ENCODE peak calls at places on chromosomes 3 and 15, in five cellular contexts. One of them, this sample, is unnamed.

GRCh38 chr3:76841750-76842149 is 198.1 kb upstream of the ROBO2 start:
- DNase-seq in stromal cell of bone marrow: no peak
- DNase-seq in C1 segment of cervical spinal cord: no peak
- DNase-seq in activated CD4-positive, CD25-positive, alpha-beta regulatory T cell: no peak
- DNase-seq in CD4-positive, alpha-beta T cell: no peak
- DNase-seq in this sample: no peak

GRCh38 chr15:64634576-64635485 is 140.6 kb downstream of the RBPMS2 start:
- DNase-seq in stromal cell of bone marrow: no peak
- DNase-seq in C1 segment of cervical spinal cord: no peak
- DNase-seq in activated CD4-positive, CD25-positive, alpha-beta regulatory T cell: no peak
- DNase-seq in CD4-positive, alpha-beta T cell: no peak
- DNase-seq in this sample: no peak

GRCh38 chr3:100554373-100554676 is 55.1 kb upstream of the ADGRG7 start:
- DNase-seq in stromal cell of bone marrow: no peak
- DNase-seq in C1 segment of cervical spinal cord: no peak
- DNase-seq in activated CD4-positive, CD25-positive, alpha-beta regulatory T cell: no peak
- DNase-seq in CD4-positive, alpha-beta T cell: no peak
- DNase-seq in this sample: no peak

GRCh38 chr3:10817506-10817905 is 1.5 kb downstream of the SLC6A11 start:
- DNase-seq in stromal cell of bone marrow: no peak
- DNase-seq in C1 segment of cervical spinal cord: peak
- DNase-seq in activated CD4-positive, CD25-positive, alpha-beta regulatory T cell: no peak
- DNase-seq in CD4-positive, alpha-beta T cell: no peak
- DNase-seq in this sample: no peak

GRCh38 chr3:16474304-16474703 is 39.2 kb downstream of the RFTN1 start:
- DNase-seq in stromal cell of bone marrow: no peak
- DNase-seq in C1 segment of cervical spinal cord: no peak
- DNase-seq in activated CD4-positive, CD25-positive, alpha-beta regulatory T cell: no peak
- DNase-seq in CD4-positive, alpha-beta T cell: no peak
- DNase-seq in this sample: no peak

GRCh38 chr3:131704084-131704483 is 201.3 kb upstream of the MRPL3 start:
- DNase-seq in stromal cell of bone marrow: no peak
- DNase-seq in C1 segment of cervical spinal cord: no peak
- DNase-seq in activated CD4-positive, CD25-positive, alpha-beta regulatory T cell: no peak
- DNase-seq in CD4-positive, alpha-beta T cell: no peak
- DNase-seq in this sample: no peak

GRCh38 chr3:18424862-18425640 is at the start of gene SATB1:
- DNase-seq in stromal cell of bone marrow: peak
- DNase-seq in C1 segment of cervical spinal cord: peak
- DNase-seq in activated CD4-positive, CD25-positive, alpha-beta regulatory T cell: peak
- DNase-seq in CD4-positive, alpha-beta T cell: peak
- DNase-seq in this sample: peak

GRCh38 chr15:82847703-82848102 is 38.3 kb downstream of the WHAMM start:
- DNase-seq in stromal cell of bone marrow: no peak
- DNase-seq in C1 segment of cervical spinal cord: no peak
- DNase-seq in activated CD4-positive, CD25-positive, alpha-beta regulatory T cell: no peak
- DNase-seq in CD4-positive, alpha-beta T cell: no peak
- DNase-seq in this sample: no peak

GRCh38 chr3:127706312-127706711 is 33.6 kb downstream of the ABTB1 start:
- DNase-seq in stromal cell of bone marrow: no peak
- DNase-seq in C1 segment of cervical spinal cord: no peak
- DNase-seq in activated CD4-positive, CD25-positive, alpha-beta regulatory T cell: no peak
- DNase-seq in CD4-positive, alpha-beta T cell: no peak
- DNase-seq in this sample: no peak

GRCh38 chr3:13648744-13649096 is 99.8 kb downstream of the FBLN2 start:
- DNase-seq in stromal cell of bone marrow: no peak
- DNase-seq in C1 segment of cervical spinal cord: no peak
- DNase-seq in activated CD4-positive, CD25-positive, alpha-beta regulatory T cell: no peak
- DNase-seq in CD4-positive, alpha-beta T cell: no peak
- DNase-seq in this sample: no peak

GRCh38 chr3:189096092-189096491 is 75.7 kb upstream of the TPRG1 start:
- DNase-seq in stromal cell of bone marrow: no peak
- DNase-seq in C1 segment of cervical spinal cord: no peak
- DNase-seq in activated CD4-positive, CD25-positive, alpha-beta regulatory T cell: no peak
- DNase-seq in CD4-positive, alpha-beta T cell: no peak
- DNase-seq in this sample: no peak

GRCh38 chr15:90837052-90837621 is 31.3 kb upstream of the FURIN start:
- DNase-seq in stromal cell of bone marrow: no peak
- DNase-seq in C1 segment of cervical spinal cord: no peak
- DNase-seq in activated CD4-positive, CD25-positive, alpha-beta regulatory T cell: no peak
- DNase-seq in CD4-positive, alpha-beta T cell: no peak
- DNase-seq in this sample: no peak

GRCh38 chr15:81940467-81941451 is 105.1 kb downstream of the MEX3B start:
- DNase-seq in stromal cell of bone marrow: peak
- DNase-seq in C1 segment of cervical spinal cord: no peak
- DNase-seq in activated CD4-positive, CD25-positive, alpha-beta regulatory T cell: no peak
- DNase-seq in CD4-positive, alpha-beta T cell: no peak
- DNase-seq in this sample: no peak

GRCh38 chr3:196288141-196288460 is 575 bp upstream of the PCYT1A start:
- DNase-seq in stromal cell of bone marrow: no peak
- DNase-seq in C1 segment of cervical spinal cord: no peak
- DNase-seq in activated CD4-positive, CD25-positive, alpha-beta regulatory T cell: no peak
- DNase-seq in CD4-positive, alpha-beta T cell: no peak
- DNase-seq in this sample: no peak

GRCh38 chr3:123582315-123582714 is 2.5 kb downstream of the HACD2 start:
- DNase-seq in stromal cell of bone marrow: no peak
- DNase-seq in C1 segment of cervical spinal cord: no peak
- DNase-seq in activated CD4-positive, CD25-positive, alpha-beta regulatory T cell: no peak
- DNase-seq in CD4-positive, alpha-beta T cell: no peak
- DNase-seq in this sample: no peak

GRCh38 chr3:146577662-146578061 is 27.5 kb downstream of the PLSCR5 start:
- DNase-seq in stromal cell of bone marrow: peak
- DNase-seq in C1 segment of cervical spinal cord: no peak
- DNase-seq in activated CD4-positive, CD25-positive, alpha-beta regulatory T cell: no peak
- DNase-seq in CD4-positive, alpha-beta T cell: no peak
- DNase-seq in this sample: no peak

GRCh38 chr3:177451940-177452484 is 254.7 kb upstream of the TBL1XR1 start:
- DNase-seq in stromal cell of bone marrow: peak
- DNase-seq in C1 segment of cervical spinal cord: no peak
- DNase-seq in activated CD4-positive, CD25-positive, alpha-beta regulatory T cell: no peak
- DNase-seq in CD4-positive, alpha-beta T cell: no peak
- DNase-seq in this sample: no peak

GRCh38 chr3:122299872-122300460 is 25.1 kb upstream of the CSTA start:
- DNase-seq in stromal cell of bone marrow: no peak
- DNase-seq in C1 segment of cervical spinal cord: no peak
- DNase-seq in activated CD4-positive, CD25-positive, alpha-beta regulatory T cell: no peak
- DNase-seq in CD4-positive, alpha-beta T cell: no peak
- DNase-seq in this sample: no peak

GRCh38 chr15:69499521-69500201 is 47.0 kb downstream of the RPLP1 start:
- DNase-seq in stromal cell of bone marrow: no peak
- DNase-seq in C1 segment of cervical spinal cord: no peak
- DNase-seq in activated CD4-positive, CD25-positive, alpha-beta regulatory T cell: no peak
- DNase-seq in CD4-positive, alpha-beta T cell: no peak
- DNase-seq in this sample: no peak

GRCh38 chr3:33874815-33875214 is 76.4 kb downstream of the PDCD6IP start:
- DNase-seq in stromal cell of bone marrow: no peak
- DNase-seq in C1 segment of cervical spinal cord: no peak
- DNase-seq in activated CD4-positive, CD25-positive, alpha-beta regulatory T cell: no peak
- DNase-seq in CD4-positive, alpha-beta T cell: no peak
- DNase-seq in this sample: no peak

GRCh38 chr15:74315626-74316025 is 51.8 kb downstream of the CYP11A1 start:
- DNase-seq in stromal cell of bone marrow: no peak
- DNase-seq in C1 segment of cervical spinal cord: no peak
- DNase-seq in activated CD4-positive, CD25-positive, alpha-beta regulatory T cell: no peak
- DNase-seq in CD4-positive, alpha-beta T cell: no peak
- DNase-seq in this sample: no peak

GRCh38 chr3:30970183-30970582 is 75.7 kb upstream of the GADL1 start:
- DNase-seq in stromal cell of bone marrow: no peak
- DNase-seq in C1 segment of cervical spinal cord: no peak
- DNase-seq in activated CD4-positive, CD25-positive, alpha-beta regulatory T cell: no peak
- DNase-seq in CD4-positive, alpha-beta T cell: no peak
- DNase-seq in this sample: peak

GRCh38 chr15:84818221-84819131 is 1.3 kb downstream of the ALPK3 start:
- DNase-seq in stromal cell of bone marrow: peak
- DNase-seq in C1 segment of cervical spinal cord: no peak
- DNase-seq in activated CD4-positive, CD25-positive, alpha-beta regulatory T cell: no peak
- DNase-seq in CD4-positive, alpha-beta T cell: peak
- DNase-seq in this sample: no peak

GRCh38 chr15:96501362-96501761 is 170.9 kb downstream of the NR2F2 start:
- DNase-seq in stromal cell of bone marrow: no peak
- DNase-seq in C1 segment of cervical spinal cord: no peak
- DNase-seq in activated CD4-positive, CD25-positive, alpha-beta regulatory T cell: no peak
- DNase-seq in CD4-positive, alpha-beta T cell: no peak
- DNase-seq in this sample: no peak

GRCh38 chr3:10845240-10845761 is 29.3 kb downstream of the SLC6A11 start:
- DNase-seq in stromal cell of bone marrow: no peak
- DNase-seq in C1 segment of cervical spinal cord: no peak
- DNase-seq in activated CD4-positive, CD25-positive, alpha-beta regulatory T cell: no peak
- DNase-seq in CD4-positive, alpha-beta T cell: no peak
- DNase-seq in this sample: no peak

GRCh38 chr3:100097919-100098896 is 16.1 kb downstream of the FILIP1L start:
- DNase-seq in stromal cell of bone marrow: no peak
- DNase-seq in C1 segment of cervical spinal cord: no peak
- DNase-seq in activated CD4-positive, CD25-positive, alpha-beta regulatory T cell: no peak
- DNase-seq in CD4-positive, alpha-beta T cell: no peak
- DNase-seq in this sample: no peak

GRCh38 chr15:44598892-44599291 is 61.9 kb downstream of the EIF3J start:
- DNase-seq in stromal cell of bone marrow: no peak
- DNase-seq in C1 segment of cervical spinal cord: no peak
- DNase-seq in activated CD4-positive, CD25-positive, alpha-beta regulatory T cell: no peak
- DNase-seq in CD4-positive, alpha-beta T cell: no peak
- DNase-seq in this sample: no peak

GRCh38 chr15:47744496-47744895 is 27.2 kb downstream of the SEMA6D start:
- DNase-seq in stromal cell of bone marrow: no peak
- DNase-seq in C1 segment of cervical spinal cord: peak
- DNase-seq in activated CD4-positive, CD25-positive, alpha-beta regulatory T cell: no peak
- DNase-seq in CD4-positive, alpha-beta T cell: no peak
- DNase-seq in this sample: no peak

GRCh38 chr3:17339233-17339632 is 403.2 kb downstream of the TBC1D5 start:
- DNase-seq in stromal cell of bone marrow: no peak
- DNase-seq in C1 segment of cervical spinal cord: no peak
- DNase-seq in activated CD4-positive, CD25-positive, alpha-beta regulatory T cell: no peak
- DNase-seq in CD4-positive, alpha-beta T cell: no peak
- DNase-seq in this sample: no peak

GRCh38 chr3:56616479-56617006 is 59.6 kb downstream of the CCDC66 start:
- DNase-seq in stromal cell of bone marrow: no peak
- DNase-seq in C1 segment of cervical spinal cord: no peak
- DNase-seq in activated CD4-positive, CD25-positive, alpha-beta regulatory T cell: no peak
- DNase-seq in CD4-positive, alpha-beta T cell: no peak
- DNase-seq in this sample: no peak

GRCh38 chr3:21962456-21962855 is 211.4 kb upstream of the ZNF385D start:
- DNase-seq in stromal cell of bone marrow: no peak
- DNase-seq in C1 segment of cervical spinal cord: no peak
- DNase-seq in activated CD4-positive, CD25-positive, alpha-beta regulatory T cell: no peak
- DNase-seq in CD4-positive, alpha-beta T cell: no peak
- DNase-seq in this sample: no peak

GRCh38 chr3:186053954-186054353 is 54.9 kb downstream of the ETV5 start:
- DNase-seq in stromal cell of bone marrow: no peak
- DNase-seq in C1 segment of cervical spinal cord: no peak
- DNase-seq in activated CD4-positive, CD25-positive, alpha-beta regulatory T cell: no peak
- DNase-seq in CD4-positive, alpha-beta T cell: no peak
- DNase-seq in this sample: no peak

GRCh38 chr3:127064391-127065137 is 81.6 kb downstream of the PLXNA1 start:
- DNase-seq in stromal cell of bone marrow: peak
- DNase-seq in C1 segment of cervical spinal cord: no peak
- DNase-seq in activated CD4-positive, CD25-positive, alpha-beta regulatory T cell: no peak
- DNase-seq in CD4-positive, alpha-beta T cell: no peak
- DNase-seq in this sample: no peak

GRCh38 chr3:113275876-113276580 is 64.7 kb downstream of the BOC start:
- DNase-seq in stromal cell of bone marrow: peak
- DNase-seq in C1 segment of cervical spinal cord: peak
- DNase-seq in activated CD4-positive, CD25-positive, alpha-beta regulatory T cell: no peak
- DNase-seq in CD4-positive, alpha-beta T cell: no peak
- DNase-seq in this sample: no peak

GRCh38 chr15:23013681-23014080 is 25.7 kb downstream of the TUBGCP5 start:
- DNase-seq in stromal cell of bone marrow: no peak
- DNase-seq in C1 segment of cervical spinal cord: no peak
- DNase-seq in activated CD4-positive, CD25-positive, alpha-beta regulatory T cell: no peak
- DNase-seq in CD4-positive, alpha-beta T cell: no peak
- DNase-seq in this sample: no peak

GRCh38 chr15:36390491-36390890 is 188.9 kb upstream of the CDIN1 start:
- DNase-seq in stromal cell of bone marrow: no peak
- DNase-seq in C1 segment of cervical spinal cord: no peak
- DNase-seq in activated CD4-positive, CD25-positive, alpha-beta regulatory T cell: no peak
- DNase-seq in CD4-positive, alpha-beta T cell: no peak
- DNase-seq in this sample: no peak

GRCh38 chr3:5217824-5218595 is 30.5 kb downstream of the EDEM1 start:
- DNase-seq in stromal cell of bone marrow: no peak
- DNase-seq in C1 segment of cervical spinal cord: no peak
- DNase-seq in activated CD4-positive, CD25-positive, alpha-beta regulatory T cell: no peak
- DNase-seq in CD4-positive, alpha-beta T cell: no peak
- DNase-seq in this sample: no peak

GRCh38 chr15:31358957-31359721 is 32.5 kb downstream of the KLF13 start:
- DNase-seq in stromal cell of bone marrow: no peak
- DNase-seq in C1 segment of cervical spinal cord: no peak
- DNase-seq in activated CD4-positive, CD25-positive, alpha-beta regulatory T cell: no peak
- DNase-seq in CD4-positive, alpha-beta T cell: no peak
- DNase-seq in this sample: no peak

This sample was measured in T-helper 1 cell.